ENCODE peak calls at places on chromosomes 11 and 22, in eight cellular contexts. Y, I, Q, X, N, W, J and H are unnamed samples.
A peak's percentile ranks its signal among the peaks of the same experiment; 100 is the strongest.

GRCh38 chr22:34776827-34777226 is 289.1 kb upstream of the ISX start:
- DNase-seq in Y (no peak), I (no peak), Q (no peak), X (no peak), N (no peak), W (no peak), J (no peak), H (no peak)

GRCh38 chr11:127643659-127644058 is 643.1 kb upstream of the KIRREL3 start:
- DNase-seq in Y (no peak), I (no peak), Q (no peak), X (no peak), N (no peak), W (no peak), J (no peak), H (no peak)

GRCh38 chr22:50695421-50696250 is 23.0 kb downstream of the SHANK3 start:
- DNase-seq in Y (no peak), I (no peak), Q (peak; percentile 24), X (no peak), N (no peak), W (peak; percentile 44), J (no peak), H (no peak)

GRCh38 chr11:10322830-10323792 is 18.2 kb downstream of the ADM start:
- DNase-seq in Y (no peak), I (peak; percentile 94), Q (peak; percentile 48), X (peak; percentile 93), N (peak; percentile 65), W (peak; percentile 75), J (peak; percentile 86), H (peak; percentile 93)

GRCh38 chr11:15276616-15277015 is 161.9 kb downstream of the INSC start:
- DNase-seq in Y (no peak), I (peak; percentile 7), Q (no peak), X (peak; percentile 4), N (no peak), W (no peak), J (no peak), H (peak; percentile 3)

GRCh38 chr11:24161587-24161986 is 335.3 kb upstream of the LUZP2 start:
- DNase-seq in Y (no peak), I (no peak), Q (no peak), X (no peak), N (no peak), W (no peak), J (no peak), H (no peak)

GRCh38 chr11:68021167-68021787 is 9.2 kb upstream of the NDUFS8 start:
- DNase-seq in Y (no peak), I (no peak), Q (peak; percentile 76), X (no peak), N (peak; percentile 55), W (no peak), J (no peak), H (no peak)

GRCh38 chr11:65884716-65885092 is 3.6 kb downstream of the FIBP start:
- DNase-seq in Y (no peak), I (peak; percentile 73), Q (peak; percentile 86), X (peak; percentile 65), N (peak; percentile 82), W (peak; percentile 56), J (no peak), H (peak; percentile 70)

GRCh38 chr22:20671409-20672081 is 102.4 kb upstream of the SERPIND1 start:
- DNase-seq in Y (no peak), I (no peak), Q (no peak), X (no peak), N (no peak), W (no peak), J (no peak), H (no peak)

GRCh38 chr11:77188323-77188911 is 60.4 kb downstream of the MYO7A start:
- DNase-seq in Y (peak; percentile 53), I (peak; percentile 76), Q (peak; percentile 90), X (peak; percentile 75), N (peak; percentile 86), W (peak; percentile 74), J (peak; percentile 70), H (peak; percentile 72)

GRCh38 chr11:2444301-2445106 is at the start of the genes KCNQ1 and TRPM5:
- DNase-seq in Y (no peak), I (no peak), Q (peak; percentile 88), X (no peak), N (peak; percentile 82), W (no peak), J (no peak), H (no peak)

GRCh38 chr11:35035894-35036408 is 103.0 kb upstream of the CD44 start:
- DNase-seq in Y (peak; percentile 49), I (peak; percentile 99), Q (no peak), X (peak; percentile 94), N (no peak), W (no peak), J (peak; percentile 98), H (peak; percentile 96)

DNA sequence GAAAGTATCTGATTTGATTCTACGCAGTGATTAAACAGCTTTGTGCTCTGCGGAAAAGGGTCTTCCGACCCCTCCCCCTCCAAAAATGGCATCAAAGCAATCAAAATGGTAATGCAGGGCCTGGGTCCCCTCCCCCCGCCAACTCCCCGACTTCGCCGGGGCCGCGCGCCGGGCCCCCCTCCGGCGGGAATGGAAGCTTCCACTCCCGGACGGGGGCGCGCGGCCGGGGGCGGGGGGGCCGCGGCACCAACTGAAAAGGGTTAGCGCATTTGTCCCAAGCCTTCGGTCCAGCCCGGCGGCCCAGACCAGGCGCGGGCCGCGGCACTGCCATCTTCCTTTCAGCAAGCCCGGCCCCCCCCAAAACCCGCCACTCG is 2.9 kb downstream of the PHF21B start:
- DNase-seq in Y (no peak), I (no peak), Q (no peak), X (no peak), N (no peak), W (no peak), J (no peak), H (no peak)
- H3K4me3 ChIP-seq in Y (no peak overlapping the region), I (no peak overlapping the region), Q (no peak overlapping the region), X (no peak overlapping the region), N (peak overlapping the region; percentile 40), W (no peak overlapping the region), J (no peak overlapping the region), H (no peak overlapping the region)

DNA sequence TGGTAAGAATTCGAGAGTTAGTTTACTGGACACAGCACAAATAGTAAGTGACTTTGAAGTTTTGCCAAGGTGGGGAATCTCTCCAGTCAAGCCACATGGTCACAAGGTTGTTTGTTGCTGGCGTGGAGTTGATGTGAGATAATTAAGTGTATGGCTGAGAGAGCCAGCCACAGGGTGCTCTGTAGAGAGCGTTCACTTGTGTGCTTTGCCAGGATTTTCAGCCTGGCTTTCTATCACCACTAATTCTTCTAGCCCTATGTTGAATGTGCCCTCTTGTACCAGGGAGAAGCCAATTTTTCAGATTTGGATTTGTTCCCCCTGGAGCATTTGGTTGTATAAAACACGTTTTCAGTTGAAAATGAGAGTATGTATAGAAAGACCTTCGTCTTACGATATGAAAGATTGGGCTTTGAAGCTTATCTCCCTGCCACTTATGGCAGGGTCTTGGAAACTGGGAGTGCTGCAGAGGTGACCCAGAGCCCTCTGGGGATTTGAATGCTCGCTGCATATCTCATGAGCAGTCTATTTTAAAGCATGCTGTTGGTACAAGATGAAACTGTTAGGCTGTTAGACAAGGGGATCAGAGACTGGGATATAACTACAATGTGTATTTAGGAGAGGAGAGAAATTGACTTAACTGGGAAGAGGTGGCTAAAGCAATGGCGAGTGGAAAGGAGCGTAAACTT is 28.6 kb downstream of the CSRP3 start:
- DNase-seq in Y (no peak), I (no peak), Q (no peak), X (no peak), N (no peak), W (no peak), J (no peak), H (no peak)
- H3K4me3 ChIP-seq in Y (no peak overlapping the region), I (no peak overlapping the region), Q (no peak overlapping the region), X (no peak overlapping the region), N (no peak overlapping the region), W (no peak overlapping the region), J (no peak overlapping the region), H (no peak overlapping the region)

GRCh38 chr22:27731621-27732020 is 69.9 kb downstream of the MN1 start:
- DNase-seq in Y (no peak), I (no peak), Q (no peak), X (no peak), N (no peak), W (no peak), J (no peak), H (no peak)

GRCh38 chr22:27730649-27731433 is 70.7 kb downstream of the MN1 start:
- DNase-seq in Y (no peak), I (no peak), Q (no peak), X (no peak), N (no peak), W (no peak), J (no peak), H (no peak)

GRCh38 chr22:27734066-27734465 is 67.5 kb downstream of the MN1 start:
- DNase-seq in Y (no peak), I (no peak), Q (no peak), X (no peak), N (no peak), W (no peak), J (no peak), H (no peak)

GRCh38 chr22:27732391-27732790 is 69.2 kb downstream of the MN1 start:
- DNase-seq in Y (no peak), I (no peak), Q (no peak), X (no peak), N (no peak), W (no peak), J (no peak), H (no peak)

DNA sequence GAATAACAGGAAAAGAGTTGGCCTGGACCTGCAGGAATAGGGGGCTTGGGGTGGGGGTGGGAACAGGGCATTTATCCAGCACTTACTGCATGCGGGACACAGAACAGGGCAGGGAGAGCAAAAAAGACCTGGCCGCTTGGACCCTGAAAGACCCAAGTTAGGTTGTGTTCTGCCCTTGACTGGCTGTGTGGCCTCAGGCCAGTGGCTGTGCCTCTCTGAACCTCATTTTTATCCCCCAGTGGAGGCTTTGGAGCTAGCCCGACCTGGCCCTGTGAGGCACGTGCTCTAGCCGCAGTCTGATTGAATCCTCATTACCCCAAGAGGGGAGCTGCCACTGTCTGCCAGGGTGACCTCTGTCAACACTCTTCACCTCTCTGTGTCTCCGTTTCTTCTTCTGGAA is 68.7 kb downstream of the MN1 start:
- DNase-seq in Y (no peak), I (no peak), Q (no peak), X (no peak), N (no peak), W (no peak), J (no peak), H (no peak)
- H3K4me3 ChIP-seq in Y (no peak overlapping the region), I (no peak overlapping the region), Q (no peak overlapping the region), X (no peak overlapping the region), N (no peak overlapping the region), W (no peak overlapping the region), J (no peak overlapping the region), H (no peak overlapping the region)

GRCh38 chr22:45270095-45271020 is 14.4 kb upstream of the UPK3A start:
- DNase-seq in Y (no peak), I (no peak), Q (no peak), X (no peak), N (no peak), W (no peak), J (no peak), H (no peak)

GRCh38 chr22:45271667-45272188 is 13.0 kb upstream of the UPK3A start:
- DNase-seq in Y (no peak), I (peak; percentile 21), Q (no peak), X (no peak), N (no peak), W (peak; percentile 64), J (no peak), H (no peak)

GRCh38 chr22:45268167-45268957 is 16.4 kb upstream of the UPK3A start:
- DNase-seq in Y (no peak), I (no peak), Q (peak; percentile 65), X (no peak), N (peak; percentile 43), W (no peak), J (no peak), H (no peak)

GRCh38 chr22:45272498-45272897 is 12.3 kb upstream of the UPK3A start:
- DNase-seq in Y (no peak), I (no peak), Q (no peak), X (no peak), N (no peak), W (no peak), J (no peak), H (no peak)

GRCh38 chr22:45268958-45269844 is 15.5 kb upstream of the UPK3A start:
- DNase-seq in Y (peak; percentile 23), I (peak; percentile 52), Q (peak; percentile 92), X (peak; percentile 53), N (peak; percentile 86), W (peak; percentile 62), J (no peak), H (peak; percentile 59)
- H3K4me3 ChIP-seq in Y (peak overlapping the region; percentile 67), I (peak overlapping the region; percentile 58), Q (no peak overlapping the region), X (peak overlapping the region; percentile 86), N (peak overlapping the region; percentile 58), W (peak overlapping the region; percentile 39), J (peak overlapping the region; percentile 57), H (peak overlapping the region; percentile 53)